ENCODE peak calls at places on chromosomes 13 and 19, in six cellular contexts. N, Y, E, L, Q and B are unnamed samples.

GRCh38 chr13:54637377-54637776 is 1608.8 kb downstream of the OLFM4 start:
- DNase-seq in N (peak; percentile 82), Y (no peak), E (peak; percentile 4), L (no peak), Q (no peak), B (no peak)

GRCh38 chr19:18466354-18466753 is 28.4 kb upstream of the ISYNA1 start:
- DNase-seq in N (no peak), Y (no peak), E (no peak), L (no peak), Q (no peak), B (no peak)

GRCh38 chr19:12484371-12485322 is at the start of gene ZNF709:
- DNase-seq in N (peak; percentile 95), Y (peak; percentile 97), E (peak; percentile 80), L (no peak), Q (peak; percentile 82), B (peak; percentile 95)

GRCh38 chr13:43985437-43986051 is 105.8 kb downstream of the LACC1 start:
- DNase-seq in N (no peak), Y (no peak), E (no peak), L (no peak), Q (no peak), B (no peak)

GRCh38 chr19:16429066-16429758 is 42.6 kb downstream of the EPS15L1 start:
- DNase-seq in N (no peak), Y (no peak), E (no peak), L (no peak), Q (no peak), B (no peak)

GRCh38 chr13:95659500-95659899 is 15.0 kb upstream of the DZIP1 start:
- DNase-seq in N (no peak), Y (no peak), E (no peak), L (no peak), Q (no peak), B (no peak)

GRCh38 chr13:113453962-113454361 is 674 bp upstream of the ADPRHL1 start:
- DNase-seq in N (no peak), Y (no peak), E (no peak), L (no peak), Q (no peak), B (no peak)

GRCh38 chr13:43728411-43728810 is 58.4 kb downstream of the ENOX1 start:
- DNase-seq in N (no peak), Y (no peak), E (no peak), L (no peak), Q (no peak), B (no peak)

GRCh38 chr19:876780-877314 is 16.1 kb downstream of the MED16 start:
- DNase-seq in N (no peak), Y (no peak), E (no peak), L (no peak), Q (no peak), B (no peak)

GRCh38 chr13:57507752-57508463 is 123.6 kb upstream of the PCDH17 start:
- DNase-seq in N (peak; percentile 40), Y (no peak), E (no peak), L (no peak), Q (no peak), B (no peak)

GRCh38 chr13:96141032-96141431 is 51.1 kb downstream of the HS6ST3 start:
- DNase-seq in N (peak; percentile 59), Y (no peak), E (no peak), L (peak; percentile 25), Q (no peak), B (no peak)

GRCh38 chr19:40191836-40192646 is 815 bp downstream of the MAP3K10 start:
- DNase-seq in N (peak; percentile 61), Y (peak; percentile 81), E (no peak), L (peak; percentile 52), Q (peak; percentile 19), B (peak; percentile 58)

GRCh38 chr19:45814851-45815481 is at the start of gene RSPH6A:
- DNase-seq in N (peak; percentile 33), Y (peak; percentile 51), E (no peak), L (no peak), Q (no peak), B (no peak)

GRCh38 chr13:102369303-102369702 is 32.5 kb downstream of the FGF14 start:
- DNase-seq in N (no peak), Y (no peak), E (no peak), L (peak; percentile 40), Q (no peak), B (no peak)

GRCh38 chr13:29849071-29849541 is 1.3 kb downstream of the UBL3 start:
- DNase-seq in N (peak; percentile 35), Y (no peak), E (peak; percentile 17), L (peak; percentile 31), Q (peak; percentile 11), B (peak; percentile 21)

GRCh38 chr13:29846475-29847256 is 3.8 kb downstream of the UBL3 start:
- DNase-seq in N (no peak), Y (no peak), E (no peak), L (no peak), Q (no peak), B (no peak)

GRCh38 chr13:29844441-29844840 is 6.0 kb downstream of the UBL3 start:
- DNase-seq in N (no peak), Y (no peak), E (no peak), L (no peak), Q (no peak), B (no peak)

GRCh38 chr13:29847501-29847983 is 2.9 kb downstream of the UBL3 start:
- DNase-seq in N (peak; percentile 35), Y (no peak), E (peak; percentile 24), L (peak; percentile 26), Q (no peak), B (no peak)

GRCh38 chr13:29845440-29846056 is 4.9 kb downstream of the UBL3 start:
- DNase-seq in N (no peak), Y (no peak), E (no peak), L (peak; percentile 21), Q (no peak), B (no peak)
- TF ChIP-seq CTCF in N (peak; percentile 38), Y (no peak), E (peak; percentile 9), L (peak; percentile 39), Q (peak; percentile 55), B (peak; percentile 26)

GRCh38 chr19:47028372-47028672 is 8.7 kb downstream of the NPAS1 start:
- DNase-seq in N (no peak), Y (no peak), E (no peak), L (no peak), Q (no peak), B (no peak)
- TF ChIP-seq CTCF in N (no peak), Y (no peak), E (no peak), L (no peak), Q (no peak), B (no peak)

GRCh38 chr19:49573009-49573408 is 7.3 kb downstream of the NOSIP start:
- DNase-seq in N (no peak), Y (no peak), E (no peak), L (no peak), Q (no peak), B (no peak)

GRCh38 chr19:49574206-49574755 is 6.1 kb downstream of the NOSIP start:
- DNase-seq in N (no peak), Y (no peak), E (no peak), L (no peak), Q (no peak), B (no peak)

GRCh38 chr19:49570138-49570856 is 10.1 kb downstream of the NOSIP start:
- DNase-seq in N (peak; percentile 91), Y (peak; percentile 62), E (peak; percentile 75), L (peak; percentile 92), Q (peak; percentile 73), B (peak; percentile 87)

GRCh38 chr19:49573451-49573850 is 6.9 kb downstream of the NOSIP start:
- DNase-seq in N (no peak), Y (no peak), E (no peak), L (no peak), Q (no peak), B (no peak)

DNA sequence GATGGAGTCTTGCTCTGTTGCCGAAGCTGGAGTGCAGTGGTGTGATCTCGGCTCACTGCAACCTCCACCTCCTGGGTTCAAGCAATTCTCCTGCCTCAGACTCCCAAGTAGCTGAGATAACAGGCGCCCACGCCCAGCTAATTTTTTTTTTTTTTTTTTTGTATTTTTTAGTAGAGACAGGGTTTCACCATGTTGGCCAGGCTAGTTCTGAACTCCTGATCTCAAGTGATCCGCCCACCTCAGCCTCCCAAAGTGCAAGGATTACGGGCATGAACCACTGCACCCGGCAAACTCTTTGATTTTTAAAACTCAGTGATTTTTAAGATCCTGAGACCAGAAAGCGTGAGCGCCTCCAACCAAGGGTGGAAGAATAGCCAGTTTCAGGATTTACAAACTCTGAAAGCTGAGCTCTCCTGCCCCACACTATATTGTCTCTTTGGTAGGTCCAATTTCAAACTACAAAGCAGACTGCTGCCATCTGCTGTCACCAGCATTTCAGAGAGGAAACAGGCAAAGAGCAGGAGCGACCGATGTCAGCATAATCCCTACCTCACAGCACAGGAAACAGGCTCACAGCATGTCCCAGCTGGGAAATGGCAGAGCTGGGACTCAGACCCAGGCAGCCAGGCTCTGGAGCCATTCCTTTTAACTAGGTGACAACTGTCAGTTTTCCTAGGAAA is 9.2 kb downstream of the NOSIP start:
- DNase-seq in N (peak; percentile 57), Y (no peak), E (no peak), L (peak; percentile 54), Q (peak; percentile 52), B (no peak)
- TF ChIP-seq CTCF in N (no peak), Y (no peak), E (peak; percentile 10), L (peak; percentile 19), Q (peak; percentile 57), B (peak; percentile 43)

GRCh38 chr13:75038315-75038881 is 443.6 kb downstream of the TBC1D4 start:
- DNase-seq in N (no peak), Y (no peak), E (no peak), L (no peak), Q (no peak), B (no peak)
- TF ChIP-seq CTCF in N (no peak), Y (no peak), E (no peak), L (no peak), Q (no peak), B (no peak)

GRCh38 chr19:5225486-5226345 is 114.9 kb downstream of the PTPRS start:
- DNase-seq in N (peak; percentile 21), Y (peak; percentile 81), E (no peak), L (no peak), Q (no peak), B (no peak)
- TF ChIP-seq CTCF in N (peak; percentile 53), Y (peak; percentile 67), E (peak; percentile 78), L (peak; percentile 38), Q (peak; percentile 20), B (peak; percentile 50)

DNA sequence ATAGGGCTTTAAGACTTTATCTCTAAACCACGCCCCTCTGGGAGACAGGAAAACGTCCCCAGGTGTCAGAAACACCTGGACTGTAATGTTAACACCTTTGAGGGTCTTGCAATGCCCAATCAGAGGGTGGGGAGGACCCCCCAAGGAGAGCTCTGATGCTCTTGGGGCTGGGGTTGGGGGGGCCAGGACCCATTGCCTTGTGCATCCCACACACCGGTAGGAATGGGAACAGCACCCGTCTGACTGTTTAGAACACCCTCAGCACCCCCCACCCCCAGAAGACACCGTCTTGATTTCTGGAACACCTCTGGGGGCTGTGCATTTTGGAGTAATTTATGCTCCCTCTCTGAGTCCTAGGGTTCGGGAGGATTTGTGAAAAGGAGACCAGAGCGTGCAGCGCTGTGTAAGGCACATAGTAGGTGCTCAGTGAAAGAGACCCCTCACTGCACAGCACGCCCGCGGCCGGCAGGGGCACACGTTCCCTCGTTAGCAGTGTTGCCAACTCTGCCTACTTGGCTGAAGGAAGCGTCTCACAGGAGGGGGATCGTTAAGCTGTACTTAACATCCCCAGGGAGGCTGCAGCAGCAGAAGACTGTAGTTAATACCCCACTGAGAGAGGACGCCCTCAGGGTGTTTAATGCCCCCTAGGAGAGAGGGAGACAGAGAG is 2.8 kb upstream of the ERFL start:
- DNase-seq in N (no peak), Y (peak; percentile 76), E (no peak), L (no peak), Q (no peak), B (no peak)
- TF ChIP-seq CTCF in N (peak; percentile 53), Y (peak; percentile 48), E (peak; percentile 67), L (peak; percentile 35), Q (no peak), B (peak; percentile 18)